ENCODE peak calls at places on chromosome 20, in four cellular contexts. One of them, this sample, is unnamed.

GRCh38 chr20:21981607-21982344 is 276.3 kb downstream of the PAX1 start:
- DNase-seq in fibroblast of lung: peak; percentile 6
- DNase-seq in gastrocnemius medialis: no peak
- DNase-seq in psoas muscle: no peak
- DNase-seq in this sample: no peak

GRCh38 chr20:39013662-39014109 is 51.5 kb downstream of the DHX35 start:
- DNase-seq in fibroblast of lung: no peak
- DNase-seq in gastrocnemius medialis: no peak
- DNase-seq in psoas muscle: no peak
- DNase-seq in this sample: no peak

GRCh38 chr20:24565952-24566351 is 96.5 kb downstream of the SYNDIG1 start:
- DNase-seq in fibroblast of lung: no peak
- DNase-seq in gastrocnemius medialis: no peak
- DNase-seq in psoas muscle: no peak
- DNase-seq in this sample: no peak

GRCh38 chr20:38201356-38201755 is 36.3 kb upstream of the TGM2 start:
- DNase-seq in gastrocnemius medialis: no peak
- DNase-seq in fibroblast of lung: peak; percentile 66
- DNase-seq in psoas muscle: peak; percentile 40
- DNase-seq in this sample: peak; percentile 84

GRCh38 chr20:11112837-11113236 is 439.0 kb upstream of the JAG1 start:
- DNase-seq in gastrocnemius medialis: no peak
- DNase-seq in fibroblast of lung: no peak
- DNase-seq in psoas muscle: no peak
- DNase-seq in this sample: no peak

GRCh38 chr20:64093013-64093503 is 8.9 kb upstream of the LKAAEAR1 start:
- DNase-seq in fibroblast of lung: no peak
- DNase-seq in gastrocnemius medialis: no peak
- DNase-seq in psoas muscle: no peak
- DNase-seq in this sample: no peak

GRCh38 chr20:8309638-8310037 is 177.6 kb downstream of the PLCB1 start:
- DNase-seq in psoas muscle: no peak
- DNase-seq in fibroblast of lung: no peak
- DNase-seq in gastrocnemius medialis: no peak
- DNase-seq in this sample: no peak

GRCh38 chr20:58153121-58153520 is 75.3 kb downstream of the ANKRD60 start:
- DNase-seq in psoas muscle: no peak
- DNase-seq in fibroblast of lung: no peak
- DNase-seq in gastrocnemius medialis: no peak
- DNase-seq in this sample: no peak

GRCh38 chr20:29079769-29080690 is 2177.4 kb upstream of the DEFB115 start:
- DNase-seq in gastrocnemius medialis: peak; percentile 42
- DNase-seq in fibroblast of lung: peak; percentile 64
- DNase-seq in psoas muscle: no peak
- DNase-seq in this sample: no peak

GRCh38 chr20:51447097-51447764 is 95.3 kb downstream of the NFATC2 start:
- DNase-seq in gastrocnemius medialis: peak; percentile 31
- DNase-seq in fibroblast of lung: peak; percentile 94
- DNase-seq in psoas muscle: peak; percentile 81
- DNase-seq in this sample: peak; percentile 96

GRCh38 chr20:38270869-38271608 is 10.5 kb upstream of the KIAA1755 start:
- DNase-seq in psoas muscle: peak; percentile 60
- DNase-seq in fibroblast of lung: peak; percentile 99
- DNase-seq in gastrocnemius medialis: no peak
- DNase-seq in this sample: peak; percentile 89

GRCh38 chr20:39019805-39020325 is 57.7 kb downstream of the DHX35 start:
- DNase-seq in gastrocnemius medialis: no peak
- DNase-seq in fibroblast of lung: peak; percentile 27
- DNase-seq in psoas muscle: no peak
- DNase-seq in this sample: no peak

GRCh38 chr20:51220293-51220706 is 197.4 kb upstream of the KCNG1 start:
- DNase-seq in psoas muscle: peak; percentile 31
- DNase-seq in fibroblast of lung: peak; percentile 3
- DNase-seq in gastrocnemius medialis: no peak
- DNase-seq in this sample: no peak

GRCh38 chr20:18056174-18057105 is 1.3 kb downstream of the OVOL2 start:
- DNase-seq in gastrocnemius medialis: no peak
- DNase-seq in fibroblast of lung: peak; percentile 8
- DNase-seq in psoas muscle: no peak
- DNase-seq in this sample: no peak

GRCh38 chr20:18059603-18060002 is 1.9 kb upstream of the OVOL2 start:
- DNase-seq in psoas muscle: no peak
- DNase-seq in fibroblast of lung: no peak
- DNase-seq in gastrocnemius medialis: no peak
- DNase-seq in this sample: no peak

GRCh38 chr20:18057994-18058349 is 256 bp upstream of the OVOL2 start:
- DNase-seq in psoas muscle: no peak
- DNase-seq in fibroblast of lung: no peak
- DNase-seq in gastrocnemius medialis: no peak
- DNase-seq in this sample: no peak

GRCh38 chr20:18057106-18057993 is at the start of gene OVOL2:
- DNase-seq in gastrocnemius medialis: no peak
- DNase-seq in psoas muscle: peak; percentile 16
- DNase-seq in fibroblast of lung: no peak
- DNase-seq in this sample: no peak

DNA sequence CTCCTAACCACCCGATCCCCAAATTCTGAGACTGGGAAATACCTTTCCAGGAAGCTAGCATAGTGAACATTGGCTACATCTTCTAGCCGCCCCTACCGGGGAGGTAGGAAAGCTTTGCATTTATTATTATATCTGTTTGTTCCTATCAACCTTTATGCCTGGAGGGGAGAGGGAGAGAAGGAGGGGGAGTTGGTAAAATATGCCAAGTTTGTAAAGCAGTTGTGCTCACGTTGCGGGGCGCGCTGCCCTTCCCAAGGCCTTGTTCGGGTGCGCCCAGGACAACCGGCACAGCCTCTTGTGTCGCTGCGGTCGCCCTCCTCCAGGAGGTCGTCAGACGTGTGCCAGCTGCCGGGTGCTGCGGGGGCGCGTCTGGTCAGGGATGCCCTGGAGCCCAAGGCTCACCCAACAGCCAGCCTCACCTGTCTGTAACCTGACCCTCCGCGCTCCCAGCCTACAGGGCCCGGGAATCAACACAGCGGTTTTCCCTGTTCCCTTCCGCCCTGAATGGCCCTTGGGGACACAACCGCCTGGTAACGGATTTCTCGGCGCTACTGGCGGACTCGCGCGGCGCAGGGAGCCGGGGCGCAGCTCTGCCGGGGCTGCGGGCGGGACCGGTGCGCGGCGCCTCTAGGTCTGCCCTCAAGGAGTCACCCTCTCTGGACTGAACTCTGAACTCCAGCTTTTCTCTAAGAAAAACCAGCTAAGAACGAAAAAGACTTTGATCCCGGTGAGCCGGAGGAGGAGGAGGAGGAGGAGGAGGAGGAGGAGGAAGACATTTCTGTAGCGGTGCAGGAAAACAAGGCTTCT is 1.1 kb upstream of the OVOL2 start:
- DNase-seq in fibroblast of lung: no peak
- DNase-seq in psoas muscle: no peak
- DNase-seq in gastrocnemius medialis: no peak
- DNase-seq in this sample: no peak
- TF ChIP-seq CTCF in fibroblast of lung: no peak
- TF ChIP-seq CTCF in psoas muscle: no peak
- TF ChIP-seq CTCF in gastrocnemius medialis: no peak
- TF ChIP-seq CTCF in this sample: no peak

GRCh38 chr20:45154183-45154582 is 20.5 kb upstream of the PI3 start:
- DNase-seq in gastrocnemius medialis: no peak
- DNase-seq in psoas muscle: no peak
- DNase-seq in fibroblast of lung: peak; percentile 6
- DNase-seq in this sample: peak; percentile 10
- TF ChIP-seq CTCF in gastrocnemius medialis: no peak
- TF ChIP-seq CTCF in psoas muscle: no peak
- TF ChIP-seq CTCF in fibroblast of lung: no peak
- TF ChIP-seq CTCF in this sample: peak; percentile 26

GRCh38 chr20:9884061-9884460 is 45.2 kb upstream of the PAK5 start:
- DNase-seq in gastrocnemius medialis: no peak
- DNase-seq in fibroblast of lung: no peak
- DNase-seq in psoas muscle: no peak
- DNase-seq in this sample: no peak
- TF ChIP-seq CTCF in gastrocnemius medialis: no peak
- TF ChIP-seq CTCF in fibroblast of lung: no peak
- TF ChIP-seq CTCF in psoas muscle: no peak
- TF ChIP-seq CTCF in this sample: no peak

GRCh38 chr20:62951896-62952372 is 575 bp upstream of the SLC17A9 start:
- DNase-seq in psoas muscle: no peak
- DNase-seq in gastrocnemius medialis: no peak
- DNase-seq in fibroblast of lung: no peak
- DNase-seq in this sample: no peak

GRCh38 chr20:62951143-62951895 is 1.2 kb upstream of the SLC17A9 start:
- DNase-seq in fibroblast of lung: no peak
- DNase-seq in psoas muscle: no peak
- DNase-seq in gastrocnemius medialis: no peak
- DNase-seq in this sample: no peak

GRCh38 chr20:62953839-62954703 is 1.6 kb downstream of the SLC17A9 start:
- DNase-seq in gastrocnemius medialis: peak; percentile 28
- DNase-seq in psoas muscle: peak; percentile 69
- DNase-seq in fibroblast of lung: peak; percentile 78
- DNase-seq in this sample: peak; percentile 64

GRCh38 chr20:62953167-62953838 is 794 bp downstream of the SLC17A9 start:
- DNase-seq in psoas muscle: no peak
- DNase-seq in gastrocnemius medialis: no peak
- DNase-seq in fibroblast of lung: no peak
- DNase-seq in this sample: no peak

GRCh38 chr20:62952373-62953166 is at the start of gene SLC17A9:
- DNase-seq in psoas muscle: peak; percentile 74
- DNase-seq in gastrocnemius medialis: no peak
- DNase-seq in fibroblast of lung: peak; percentile 25
- DNase-seq in this sample: peak; percentile 52
- TF ChIP-seq CTCF in psoas muscle: no peak
- TF ChIP-seq CTCF in gastrocnemius medialis: no peak
- TF ChIP-seq CTCF in fibroblast of lung: no peak
- TF ChIP-seq CTCF in this sample: no peak

DNA sequence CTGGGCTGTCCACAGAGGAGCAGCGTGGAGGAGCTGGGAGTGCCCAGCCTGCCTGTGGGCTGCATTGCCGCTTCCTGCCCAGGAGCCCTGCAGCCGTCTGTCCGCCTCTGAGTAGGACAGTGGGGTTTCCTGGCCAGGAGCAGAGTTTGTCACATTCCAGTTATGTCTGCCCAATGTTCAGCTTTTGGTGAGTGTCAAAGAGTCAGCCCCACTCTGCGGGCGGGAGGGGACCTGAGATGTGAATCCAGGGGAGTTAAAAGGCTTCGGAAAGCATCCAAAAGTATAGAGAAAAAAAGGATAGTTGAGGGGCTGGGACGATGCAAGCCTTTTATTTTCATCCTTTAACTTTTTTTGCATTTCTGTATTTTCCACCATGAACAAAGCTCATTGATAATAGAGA is 7.2 kb upstream of the GATA5 start:
- DNase-seq in fibroblast of lung: no peak
- DNase-seq in gastrocnemius medialis: no peak
- DNase-seq in psoas muscle: no peak
- DNase-seq in this sample: no peak
- TF ChIP-seq CTCF in fibroblast of lung: no peak
- TF ChIP-seq CTCF in gastrocnemius medialis: no peak
- TF ChIP-seq CTCF in psoas muscle: no peak
- TF ChIP-seq CTCF in this sample: no peak

DNA sequence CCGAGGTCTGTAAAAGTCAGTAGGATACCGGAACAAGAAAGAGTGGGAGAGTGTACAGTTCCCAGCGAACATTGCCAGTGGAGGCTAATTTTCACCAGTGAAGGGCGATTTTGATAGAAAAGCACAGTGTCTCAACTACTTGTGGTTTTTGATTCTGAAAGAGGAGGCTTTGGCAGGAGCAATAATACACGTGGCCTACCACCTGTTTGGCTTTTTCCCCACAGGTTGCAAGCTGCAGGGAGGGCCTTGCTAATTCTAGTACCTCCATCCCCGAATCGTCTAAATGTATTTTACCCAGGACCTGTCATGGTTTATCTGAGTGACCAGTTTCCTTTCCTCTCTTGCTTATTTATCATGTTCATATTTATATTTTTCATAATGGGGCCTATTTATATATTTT is 3.3 kb upstream of the EFCAB8 start:
- DNase-seq in psoas muscle: no peak
- DNase-seq in fibroblast of lung: no peak
- DNase-seq in gastrocnemius medialis: no peak
- DNase-seq in this sample: no peak
- TF ChIP-seq CTCF in psoas muscle: no peak
- TF ChIP-seq CTCF in fibroblast of lung: no peak
- TF ChIP-seq CTCF in gastrocnemius medialis: no peak
- TF ChIP-seq CTCF in this sample: no peak

GRCh38 chr20:47782920-47783552 is 2.2 kb downstream of the SULF2 start:
- DNase-seq in fibroblast of lung: no peak
- DNase-seq in psoas muscle: no peak
- DNase-seq in gastrocnemius medialis: no peak
- DNase-seq in this sample: no peak
- TF ChIP-seq CTCF in fibroblast of lung: no peak
- TF ChIP-seq CTCF in psoas muscle: no peak
- TF ChIP-seq CTCF in gastrocnemius medialis: no peak
- TF ChIP-seq CTCF in this sample: no peak

GRCh38 chr20:6157345-6157744 is 34.5 kb upstream of the FERMT1 start:
- DNase-seq in gastrocnemius medialis: no peak
- DNase-seq in psoas muscle: no peak
- DNase-seq in fibroblast of lung: no peak
- DNase-seq in this sample: no peak
- TF ChIP-seq CTCF in gastrocnemius medialis: no peak
- TF ChIP-seq CTCF in psoas muscle: no peak
- TF ChIP-seq CTCF in fibroblast of lung: no peak
- TF ChIP-seq CTCF in this sample: peak; percentile 35

DNA sequence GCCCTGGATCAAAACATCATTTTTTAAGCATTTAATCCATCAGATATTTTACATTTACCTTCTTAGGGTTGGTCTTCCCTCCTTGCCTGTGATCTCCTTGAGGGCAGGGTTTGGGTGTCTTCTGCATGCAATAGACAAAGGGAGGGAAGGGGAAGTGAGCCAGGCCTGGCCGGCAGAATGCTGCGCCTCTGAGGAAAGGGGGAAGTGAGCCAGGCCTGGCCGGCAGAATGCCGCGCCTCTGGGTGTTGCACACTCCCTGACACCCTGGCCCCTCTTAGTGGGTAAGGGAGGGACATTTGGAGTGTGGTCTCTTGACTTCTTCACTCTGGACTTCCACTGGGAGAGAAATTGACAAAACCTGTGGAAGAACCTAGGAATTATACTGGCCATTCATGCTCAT is 12.4 kb downstream of the PSMF1 start:
- DNase-seq in gastrocnemius medialis: no peak
- DNase-seq in fibroblast of lung: no peak
- DNase-seq in psoas muscle: peak; percentile 38
- DNase-seq in this sample: no peak
- TF ChIP-seq CTCF in gastrocnemius medialis: no peak
- TF ChIP-seq CTCF in fibroblast of lung: no peak
- TF ChIP-seq CTCF in psoas muscle: no peak
- TF ChIP-seq CTCF in this sample: no peak